ENCODE peak calls at places on chromosomes 2 and 18, in five cellular contexts. One of them, this sample, is unnamed.

GRCh38 chr2:196697825-196698224 is 58.3 kb downstream of the CCDC150 start:
- DNase-seq in effector memory CD8-positive, alpha-beta T cell: no peak
- DNase-seq in IMR-90: no peak
- DNase-seq in KBM-7: no peak
- DNase-seq in kidney: no peak
- DNase-seq in this sample: no peak

GRCh38 chr2:98479959-98480524 is 35.4 kb downstream of the INPP4A start:
- DNase-seq in KBM-7: peak; percentile 63
- DNase-seq in IMR-90: peak; percentile 62
- DNase-seq in kidney: peak; percentile 80
- DNase-seq in effector memory CD8-positive, alpha-beta T cell: peak; percentile 40
- DNase-seq in this sample: peak; percentile 90

GRCh38 chr2:49687873-49688272 is 533.6 kb upstream of the FSHR start:
- DNase-seq in IMR-90: no peak
- DNase-seq in KBM-7: no peak
- DNase-seq in effector memory CD8-positive, alpha-beta T cell: no peak
- DNase-seq in kidney: no peak
- DNase-seq in this sample: no peak

GRCh38 chr2:148874868-148875341 is at the start of gene KIF5C:
- DNase-seq in kidney: peak; percentile 96
- DNase-seq in effector memory CD8-positive, alpha-beta T cell: peak; percentile 72
- DNase-seq in KBM-7: peak; percentile 32
- DNase-seq in IMR-90: peak; percentile 63
- DNase-seq in this sample: peak; percentile 60

GRCh38 chr2:42064417-42064942 is 16.7 kb downstream of the PKDCC start:
- DNase-seq in effector memory CD8-positive, alpha-beta T cell: no peak
- DNase-seq in IMR-90: peak; percentile 96
- DNase-seq in kidney: no peak
- DNase-seq in KBM-7: no peak
- DNase-seq in this sample: peak; percentile 97

GRCh38 chr2:186349508-186349907 is 136.6 kb upstream of the ZC3H15 start:
- DNase-seq in IMR-90: peak; percentile 90
- DNase-seq in KBM-7: peak; percentile 77
- DNase-seq in effector memory CD8-positive, alpha-beta T cell: no peak
- DNase-seq in kidney: no peak
- DNase-seq in this sample: peak; percentile 97

GRCh38 chr2:178747767-178748166 is 59.5 kb downstream of the TTN start:
- DNase-seq in effector memory CD8-positive, alpha-beta T cell: no peak
- DNase-seq in kidney: no peak
- DNase-seq in KBM-7: no peak
- DNase-seq in IMR-90: peak; percentile 7
- DNase-seq in this sample: no peak

GRCh38 chr18:48698707-48699106 is 159.9 kb downstream of the CTIF start:
- DNase-seq in effector memory CD8-positive, alpha-beta T cell: no peak
- DNase-seq in kidney: no peak
- DNase-seq in KBM-7: peak; percentile 42
- DNase-seq in IMR-90: no peak
- DNase-seq in this sample: no peak

GRCh38 chr18:58896268-58896667 is 31.6 kb downstream of the ZNF532 start:
- DNase-seq in IMR-90: no peak
- DNase-seq in effector memory CD8-positive, alpha-beta T cell: no peak
- DNase-seq in KBM-7: no peak
- DNase-seq in kidney: no peak
- DNase-seq in this sample: no peak

GRCh38 chr2:174749793-174750192 is 14.5 kb downstream of the CHRNA1 start:
- DNase-seq in IMR-90: no peak
- DNase-seq in effector memory CD8-positive, alpha-beta T cell: no peak
- DNase-seq in kidney: no peak
- DNase-seq in KBM-7: no peak
- DNase-seq in this sample: no peak

GRCh38 chr2:233329489-233330135 is 22.0 kb downstream of the SAG start:
- DNase-seq in effector memory CD8-positive, alpha-beta T cell: no peak
- DNase-seq in KBM-7: no peak
- DNase-seq in kidney: no peak
- DNase-seq in IMR-90: no peak
- DNase-seq in this sample: peak; percentile 25

GRCh38 chr2:175304541-175304940 is 123.0 kb upstream of the ATP5MC3 start:
- DNase-seq in effector memory CD8-positive, alpha-beta T cell: no peak
- DNase-seq in KBM-7: no peak
- DNase-seq in IMR-90: no peak
- DNase-seq in kidney: no peak
- DNase-seq in this sample: no peak

GRCh38 chr2:143833258-143833657 is 686.7 kb downstream of the ZEB2 start:
- DNase-seq in effector memory CD8-positive, alpha-beta T cell: no peak
- DNase-seq in IMR-90: no peak
- DNase-seq in KBM-7: no peak
- DNase-seq in kidney: no peak
- DNase-seq in this sample: no peak

GRCh38 chr2:27407798-27408491 is 1.4 kb downstream of the PPM1G start:
- DNase-seq in IMR-90: peak; percentile 73
- DNase-seq in kidney: no peak
- DNase-seq in effector memory CD8-positive, alpha-beta T cell: no peak
- DNase-seq in KBM-7: peak; percentile 59
- DNase-seq in this sample: peak; percentile 52

GRCh38 chr2:223481486-223481885 is 120.7 kb downstream of the SCG2 start:
- DNase-seq in kidney: no peak
- DNase-seq in KBM-7: no peak
- DNase-seq in IMR-90: no peak
- DNase-seq in effector memory CD8-positive, alpha-beta T cell: no peak
- DNase-seq in this sample: no peak